ENCODE peak calls at places on chromosomes 7 and 10, in four cellular contexts. O, B, Z and I are unnamed samples.

GRCh38 chr10:101896466-101896865 is 52.9 kb upstream of the KCNIP2 start:
- DNase-seq in O (no peak), B (no peak), Z (peak; percentile 68), I (no peak)

GRCh38 chr7:111232249-111233084 is 141.5 kb downstream of the LRRN3 start:
- DNase-seq in O (no peak), B (no peak), Z (peak; percentile 75), I (peak; percentile 76)

GRCh38 chr10:11673346-11674330 is 62.2 kb upstream of the USP6NL start:
- DNase-seq in O (no peak), B (no peak), Z (no peak), I (peak; percentile 94)

GRCh38 chr7:157470699-157471098 is 133.9 kb downstream of the DNAJB6 start:
- DNase-seq in O (no peak), B (no peak), Z (no peak), I (no peak)

GRCh38 chr7:135467207-135467711 is 42.6 kb downstream of the CNOT4 start:
- DNase-seq in O (no peak), B (no peak), Z (peak; percentile 22), I (no peak)

GRCh38 chr10:101230185-101230917 is 1.1 kb upstream of the LBX1 start:
- DNase-seq in O (peak; percentile 37), B (no peak), Z (no peak), I (no peak)

GRCh38 chr10:96288151-96288621 is 16.0 kb upstream of the DNTT start:
- DNase-seq in O (no peak), B (no peak), Z (no peak), I (no peak)

GRCh38 chr10:86357676-86358075 is 8.9 kb downstream of the GRID1 start:
- DNase-seq in O (no peak), B (no peak), Z (no peak), I (no peak)

GRCh38 chr7:80593869-80594587 is 44.4 kb upstream of the CD36 start:
- DNase-seq in O (no peak), B (no peak), Z (peak; percentile 5), I (no peak)

GRCh38 chr7:84264341-84264740 is 69.8 kb upstream of the SEMA3A start:
- DNase-seq in O (no peak), B (no peak), Z (no peak), I (no peak)

GRCh38 chr10:8055420-8056349 is 1.2 kb downstream of the GATA3 start:
- DNase-seq in O (no peak), B (no peak), Z (no peak), I (no peak)

GRCh38 chr10:43304687-43305333 is 37.9 kb upstream of the RASGEF1A start:
- DNase-seq in O (peak; percentile 58), B (no peak), Z (peak; percentile 8), I (peak; percentile 11)

GRCh38 chr7:45599851-45600706 is 25.9 kb downstream of the ADCY1 start:
- DNase-seq in O (no peak), B (no peak), Z (no peak), I (no peak)

GRCh38 chr10:71213127-71213616 is 802 bp downstream of the UNC5B start:
- DNase-seq in O (no peak), B (peak; percentile 44), Z (peak; percentile 84), I (peak; percentile 56)

GRCh38 chr7:106978425-106979386 is 65.8 kb upstream of the PRKAR2B start:
- DNase-seq in O (peak; percentile 91), B (no peak), Z (no peak), I (no peak)

GRCh38 chr10:91210435-91210834 is 10.0 kb upstream of the PCGF5 start:
- DNase-seq in O (no peak), B (no peak), Z (no peak), I (no peak)

GRCh38 chr7:46155367-46155766 is 234.3 kb upstream of the IGFBP3 start:
- DNase-seq in O (no peak), B (no peak), Z (no peak), I (no peak)

GRCh38 chr10:99394761-99395386 is 35.5 kb downstream of the GOT1 start:
- DNase-seq in O (no peak), B (no peak), Z (no peak), I (no peak)

GRCh38 chr10:69733791-69734261 is 67.9 kb upstream of the COL13A1 start:
- DNase-seq in O (peak; percentile 25), B (no peak), Z (peak; percentile 68), I (no peak)

GRCh38 chr7:27960415-27960814 is 220.2 kb downstream of the JAZF1 start:
- DNase-seq in O (no peak), B (no peak), Z (no peak), I (no peak)

GRCh38 chr10:96377816-96378294 is 19.1 kb upstream of the OPALIN start:
- DNase-seq in O (peak; percentile 29), B (no peak), Z (no peak), I (no peak)

GRCh38 chr7:159024280-159024951 is 120.3 kb downstream of the VIPR2 start:
- DNase-seq in O (no peak), B (no peak), Z (no peak), I (no peak)

GRCh38 chr10:129942019-129942277 is 22.1 kb downstream of the EBF3 start:
- DNase-seq in O (no peak), B (no peak), Z (no peak), I (no peak)

GRCh38 chr10:28397229-28397628 is 94.4 kb upstream of the MPP7 start:
- DNase-seq in O (no peak), B (no peak), Z (no peak), I (no peak)

GRCh38 chr7:70266186-70266585 is 667.9 kb downstream of the AUTS2 start:
- DNase-seq in O (no peak), B (no peak), Z (no peak), I (no peak)

GRCh38 chr7:33926535-33926934 is 21.2 kb downstream of the BMPER start:
- DNase-seq in O (no peak), B (no peak), Z (peak; percentile 58), I (no peak)

GRCh38 chr7:95404316-95404715 is 8.1 kb upstream of the PON3 start:
- DNase-seq in O (no peak), B (no peak), Z (peak; percentile 1), I (no peak)

GRCh38 chr7:71925663-71926062 is 486.5 kb downstream of the CALN1 start:
- DNase-seq in O (no peak), B (no peak), Z (no peak), I (no peak)

GRCh38 chr10:132459252-132460028 is 62.4 kb downstream of the PWWP2B start:
- DNase-seq in O (no peak), B (no peak), Z (no peak), I (no peak)

GRCh38 chr7:148979827-148980226 is 48.5 kb downstream of the PDIA4 start:
- DNase-seq in O (no peak), B (no peak), Z (no peak), I (no peak)

GRCh38 chr7:81611040-81611439 is 158.8 kb downstream of the HGF start:
- DNase-seq in O (no peak), B (no peak), Z (no peak), I (no peak)

GRCh38 chr7:134727711-134728110 is 51.7 kb upstream of the CALD1 start:
- DNase-seq in O (no peak), B (no peak), Z (peak; percentile 53), I (no peak)

GRCh38 chr7:114530074-114530611 is 115.5 kb downstream of the FOXP2 start:
- DNase-seq in O (no peak), B (no peak), Z (peak; percentile 36), I (no peak)

GRCh38 chr7:1094870-1095269 is 7.0 kb downstream of the GPER1 start:
- DNase-seq in O (no peak), B (no peak), Z (no peak), I (no peak)

GRCh38 chr7:30199271-30199670 is 64.5 kb downstream of the MTURN start:
- DNase-seq in O (no peak), B (no peak), Z (no peak), I (no peak)
- TF ChIP-seq CTCF in O (no peak), B (no peak), Z (no peak), I (no peak)

DNA sequence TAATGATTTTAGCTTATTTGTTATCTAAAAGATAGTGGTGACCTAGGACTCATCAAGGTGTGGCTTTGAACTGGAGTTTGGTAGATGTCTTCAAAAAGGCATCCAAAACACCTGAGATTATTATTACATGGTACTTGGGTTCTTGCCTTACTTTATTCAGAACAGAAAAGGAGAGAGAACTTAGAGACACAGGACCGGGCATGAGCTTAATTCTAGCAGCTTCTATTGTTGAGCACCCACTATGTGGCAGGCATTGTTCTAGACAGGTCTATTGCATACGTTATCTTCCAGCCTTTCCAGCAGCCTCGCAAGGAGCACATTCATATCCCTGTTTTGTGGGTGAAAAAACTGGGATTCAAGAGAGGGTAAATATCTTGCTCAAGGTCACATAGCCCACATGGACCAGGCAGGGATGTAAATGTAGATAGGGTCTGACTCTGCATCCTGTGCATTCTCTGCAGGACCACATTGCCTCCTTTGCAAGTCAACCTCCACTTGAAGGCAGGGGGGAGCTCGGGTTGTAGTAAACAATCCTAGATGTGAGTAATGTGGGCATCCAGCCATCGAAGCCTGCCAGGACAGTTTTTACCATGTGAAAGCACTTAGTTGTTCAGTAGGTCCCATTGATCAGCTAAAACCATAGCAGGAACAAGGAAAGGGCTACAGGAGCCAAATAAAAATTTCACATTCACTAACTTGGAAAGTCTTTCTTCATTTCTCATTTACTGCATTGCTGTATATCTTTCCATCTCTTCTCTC is 551.4 kb downstream of the LRMDA start:
- DNase-seq in O (no peak), B (no peak), Z (peak; percentile 6), I (no peak)
- H3K9me1 ChIP-seq in O (no peaks in the 10 kb centered on the region), B (no peaks in the 10 kb centered on the region), Z (no peaks in the 10 kb centered on the region), I (no peaks in the 10 kb centered on the region)

GRCh38 chr10:317926-318325 is 182.7 kb downstream of the ZMYND11 start:
- DNase-seq in O (no peak), B (no peak), Z (no peak), I (no peak)
- TF ChIP-seq CTCF in O (no peak), B (no peak), Z (no peak), I (no peak)

DNA sequence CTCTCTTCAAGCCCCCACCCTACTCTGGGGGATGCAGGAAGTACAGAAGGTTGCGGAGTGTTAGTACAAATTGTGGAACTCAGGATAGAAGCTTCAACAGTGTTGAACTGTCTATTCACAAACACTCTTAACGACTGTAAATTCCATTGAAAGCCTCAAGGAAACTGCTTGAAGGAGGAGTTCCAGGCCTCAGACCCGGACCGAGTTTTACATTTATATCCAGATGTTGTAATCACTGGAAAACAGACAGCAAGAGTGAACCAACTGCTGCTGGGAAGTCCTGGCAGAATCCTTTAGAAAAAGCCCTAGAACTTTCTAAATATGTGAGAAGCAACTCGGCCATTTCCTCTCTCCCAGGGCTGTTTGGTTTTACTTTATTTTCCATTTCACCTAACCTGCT is 84.1 kb upstream of the LRRC18 start:
- DNase-seq in O (no peak), B (no peak), Z (peak; percentile 30), I (no peak)
- H3K9me1 ChIP-seq in O (no peaks in the 10 kb centered on the region), B (no peaks in the 10 kb centered on the region), Z (peaks cover 7% of the 10 kb centered on the region), I (no peaks in the 10 kb centered on the region)

DNA sequence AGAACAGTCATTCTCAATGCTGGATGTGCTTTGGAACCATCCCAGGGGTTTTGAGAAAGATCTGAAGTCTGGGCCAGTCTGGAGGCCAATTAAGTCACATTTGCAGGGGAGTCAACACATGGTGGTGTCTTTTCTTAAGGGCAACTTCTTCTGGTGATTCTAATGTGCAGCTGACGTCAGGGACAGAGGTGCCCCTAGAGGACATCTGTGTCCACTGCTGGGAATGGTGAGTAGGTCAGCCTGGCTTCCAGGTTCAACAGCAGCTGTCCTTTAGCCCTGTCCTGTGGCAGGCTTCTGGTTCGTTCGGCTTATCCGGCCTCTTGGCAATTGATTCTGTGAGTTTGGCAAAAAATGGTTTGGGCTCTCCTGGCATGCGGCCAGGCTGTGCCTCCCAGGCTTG is 269.7 kb upstream of the HABP2 start:
- DNase-seq in O (peak; percentile 9), B (no peak), Z (no peak), I (no peak)
- TF ChIP-seq CTCF in O (peak; percentile 49), B (no peak), Z (no peak), I (no peak)